ENCODE peak calls at places on chromosome 11, in four cellular contexts. G is activated naive CD4-positive, alpha-beta T cell treated with anti-CD3 and anti-CD28 coated beads, Interleukin-2, amount 50 U/mL, for 16 hours; K is HFFc6; C is HAP-1. P is an unnamed sample.

GRCh38 chr11:121615506-121615905 is 162.7 kb upstream of the SORL1-AS1 start:
- DNase-seq in G (no peak), K (peak), C (no peak), P (no peak)

GRCh38 chr11:46930089-46930488 is 6.5 kb upstream of the CSTPP1 start:
- DNase-seq in C (no peak), K (peak), G (no peak), P (no peak)

GRCh38 chr11:61890536-61891330 is 612 bp downstream of the FADS3 start:
- DNase-seq in K (peak), G (peak), C (peak), P (no peak)

GRCh38 chr11:10807629-10808552 is 835 bp downstream of the EIF4G2 start:
- DNase-seq in G (peak), C (peak), K (peak), P (peak)

GRCh38 chr11:19508166-19508565 is 204.5 kb upstream of the NAV2 start:
- DNase-seq in G (no peak), K (no peak), C (no peak), P (no peak)

GRCh38 chr11:83191491-83191890 is 2.0 kb upstream of the ANKRD42 start:
- DNase-seq in K (no peak), G (no peak), C (no peak), P (no peak)

GRCh38 chr11:6757373-6757967 is 14.3 kb downstream of the OR2AG2 start:
- DNase-seq in G (peak), C (peak), K (peak), P (peak)

GRCh38 chr11:110972640-110973039 is 260.4 kb upstream of the ARHGAP20 start:
- DNase-seq in C (no peak), K (peak), G (no peak), P (no peak)

GRCh38 chr11:13116491-13116890 is 107.4 kb downstream of the RASSF10 start:
- DNase-seq in G (no peak), K (no peak), C (no peak), P (no peak)

GRCh38 chr11:2301631-2302272 is at the start of the genes C11orf21 and TSPAN32:
- DNase-seq in G (peak), C (peak), K (no peak), P (no peak)

GRCh38 chr11:31445621-31446020 is 63.8 kb downstream of the IMMP1L start:
- DNase-seq in C (no peak), K (no peak), G (no peak), P (no peak)

GRCh38 chr11:69914286-69915150 is 95.3 kb upstream of the FGF3 start:
- DNase-seq in G (peak), K (no peak), C (no peak), P (no peak)

GRCh38 chr11:120337896-120338840 is 2.0 kb downstream of the ARHGEF12 start:
- DNase-seq in C (peak), K (peak), G (no peak), P (no peak)

GRCh38 chr11:90646266-90646665 is 423.4 kb upstream of the CHORDC1 start:
- DNase-seq in G (no peak), K (no peak), C (no peak), P (no peak)

GRCh38 chr11:95977534-95978174 is 53.7 kb upstream of the MTMR2 start:
- DNase-seq in K (peak), G (no peak), C (no peak), P (no peak)

GRCh38 chr11:65503606-65503922 is 4.7 kb downstream of the MALAT1 start:
- DNase-seq in C (no peak), K (peak), G (no peak), P (no peak)

GRCh38 chr11:81420668-81421550 is 1312.8 kb downstream of the FAM181B start:
- DNase-seq in G (no peak), C (no peak), K (no peak), P (no peak)

GRCh38 chr11:122910775-122911174 is 28.2 kb downstream of the JHY start:
- DNase-seq in G (no peak), C (no peak), K (peak), P (no peak)

GRCh38 chr11:103794262-103794661 is 242.2 kb upstream of the DDI1 start:
- DNase-seq in G (no peak), K (no peak), C (no peak), P (no peak)

GRCh38 chr11:30452114-30452513 is 129.2 kb downstream of the ARL14EP start:
- DNase-seq in G (no peak), C (no peak), K (no peak), P (no peak)

GRCh38 chr11:35404397-35404775 is 15.0 kb downstream of the SLC1A2 start:
- DNase-seq in G (no peak), C (peak), K (peak), P (peak)

GRCh38 chr11:117378966-117379865 is 51.6 kb downstream of the CEP164 start:
- DNase-seq in G (no peak), C (no peak), K (no peak), P (no peak)

GRCh38 chr11:128663824-128664223 is 30.0 kb upstream of the FLI1 start:
- DNase-seq in K (no peak), C (no peak), G (no peak), P (no peak)

GRCh38 chr11:494761-495536 is 12.1 kb downstream of the RNH1 start:
- DNase-seq in K (no peak), C (no peak), G (no peak), P (no peak)